ENCODE peak calls at places on chromosomes 6 and 20, in eight cellular contexts. R, E, G, S, Y, L, O and W are unnamed samples.

GRCh38 chr20:3995067-3995748 is 20.1 kb downstream of the RNF24 start:
- DNase-seq in R (no peak), E (peak; percentile 68), G (no peak), S (no peak), Y (no peak), L (peak; percentile 40), O (no peak), W (no peak)

GRCh38 chr6:158758464-158758863 is 60.7 kb downstream of the EZR start:
- DNase-seq in R (no peak), E (no peak), G (no peak), S (no peak), Y (no peak), L (peak; percentile 33), O (no peak), W (no peak)

GRCh38 chr20:49161428-49162152 is 26.5 kb downstream of the STAU1 start:
- DNase-seq in R (no peak), E (no peak), G (no peak), S (no peak), Y (no peak), L (no peak), O (no peak), W (no peak)

GRCh38 chr20:40568200-40568599 is 120.8 kb downstream of the MAFB start:
- DNase-seq in R (no peak), E (peak; percentile 11), G (no peak), S (no peak), Y (no peak), L (no peak), O (no peak), W (no peak)

GRCh38 chr6:52640170-52640569 is 30.7 kb upstream of the TMEM14A start:
- DNase-seq in R (no peak), E (no peak), G (no peak), S (no peak), Y (no peak), L (peak; percentile 80), O (no peak), W (no peak)

GRCh38 chr6:144216668-144217218 is 66.4 kb downstream of the STX11 start:
- DNase-seq in R (no peak), E (no peak), G (no peak), S (no peak), Y (no peak), L (no peak), O (no peak), W (no peak)

GRCh38 chr6:96823743-96824142 is 13.5 kb downstream of the GPR63 start:
- DNase-seq in R (no peak), E (peak; percentile 40), G (no peak), S (no peak), Y (no peak), L (no peak), O (no peak), W (no peak)

GRCh38 chr6:68572525-68572924 is 62.6 kb upstream of the ADGRB3 start:
- DNase-seq in R (peak; percentile 28), E (peak; percentile 28), G (no peak), S (no peak), Y (peak; percentile 47), L (peak; percentile 16), O (no peak), W (no peak)

GRCh38 chr6:138428943-138429616 is 25.1 kb downstream of the HEBP2 start:
- DNase-seq in R (peak; percentile 58), E (peak; percentile 63), G (peak; percentile 21), S (no peak), Y (peak; percentile 54), L (peak; percentile 78), O (no peak), W (no peak)

GRCh38 chr20:38870733-38871559 is 55.3 kb upstream of the FAM83D start:
- DNase-seq in R (no peak), E (no peak), G (peak; percentile 52), S (peak; percentile 91), Y (peak; percentile 58), L (no peak), O (no peak), W (peak; percentile 84)

GRCh38 chr6:87684895-87685654 is 17.0 kb downstream of the AKIRIN2 start:
- DNase-seq in R (no peak), E (no peak), G (no peak), S (no peak), Y (no peak), L (no peak), O (no peak), W (no peak)

GRCh38 chr6:158043586-158044524 is 62.2 kb downstream of the SYNJ2 start:
- DNase-seq in R (no peak), E (no peak), G (no peak), S (no peak), Y (no peak), L (no peak), O (no peak), W (peak; percentile 51)

GRCh38 chr20:13458860-13459451 is 179.8 kb downstream of the TASP1 start:
- DNase-seq in R (no peak), E (peak; percentile 55), G (peak; percentile 13), S (no peak), Y (peak; percentile 59), L (peak; percentile 66), O (no peak), W (peak; percentile 51)

GRCh38 chr6:130927305-130927704 is 100.1 kb downstream of the SMLR1 start:
- DNase-seq in R (peak; percentile 8), E (no peak), G (peak; percentile 54), S (no peak), Y (no peak), L (no peak), O (no peak), W (peak; percentile 15)

GRCh38 chr6:64717281-64717680 is 989.7 kb downstream of the EYS start:
- DNase-seq in R (no peak), E (no peak), G (no peak), S (no peak), Y (no peak), L (no peak), O (no peak), W (no peak)

GRCh38 chr20:11159728-11160127 is 485.9 kb upstream of the JAG1 start:
- DNase-seq in R (peak; percentile 34), E (peak; percentile 91), G (no peak), S (peak; percentile 31), Y (no peak), L (peak; percentile 31), O (no peak), W (peak; percentile 26)

GRCh38 chr6:72367439-72367838 is 254.4 kb upstream of the KCNQ5 start:
- DNase-seq in R (no peak), E (no peak), G (no peak), S (no peak), Y (no peak), L (no peak), O (no peak), W (no peak)

GRCh38 chr6:11236351-11236750 is 3.9 kb upstream of the NEDD9 start:
- DNase-seq in R (no peak), E (peak; percentile 49), G (no peak), S (no peak), Y (no peak), L (no peak), O (no peak), W (no peak)

GRCh38 chr20:61589055-61589385 is 337.0 kb downstream of the CDH4 start:
- DNase-seq in R (no peak), E (peak; percentile 80), G (no peak), S (no peak), Y (peak; percentile 26), L (peak; percentile 62), O (no peak), W (no peak)

GRCh38 chr6:28839443-28840120 is 84.2 kb downstream of the TRIM27 start:
- DNase-seq in R (no peak), E (no peak), G (no peak), S (no peak), Y (no peak), L (no peak), O (no peak), W (no peak)

GRCh38 chr20:57469418-57470211 is 55.3 kb downstream of the CTCFL start:
- DNase-seq in R (no peak), E (no peak), G (no peak), S (no peak), Y (no peak), L (no peak), O (no peak), W (no peak)

GRCh38 chr20:36467076-36467999 is 74.0 kb upstream of the MYL9 start:
- DNase-seq in R (peak; percentile 37), E (no peak), G (no peak), S (peak; percentile 69), Y (peak; percentile 65), L (no peak), O (no peak), W (peak; percentile 90)

GRCh38 chr20:63628246-63628975 is 1.5 kb upstream of the GMEB2 start:
- DNase-seq in R (peak; percentile 7), E (peak; percentile 68), G (peak; percentile 75), S (peak; percentile 73), Y (peak; percentile 92), L (peak; percentile 83), O (no peak), W (peak; percentile 80)

GRCh38 chr6:80976336-80976735 is 776.1 kb downstream of the TENT5A start:
- DNase-seq in R (no peak), E (no peak), G (no peak), S (no peak), Y (no peak), L (no peak), O (no peak), W (no peak)

GRCh38 chr6:159594750-159595117 is 98.3 kb downstream of the SOD2 start:
- DNase-seq in R (no peak), E (peak; percentile 67), G (peak; percentile 69), S (no peak), Y (peak; percentile 10), L (peak; percentile 67), O (no peak), W (no peak)

GRCh38 chr6:148082044-148082443 is 260.6 kb upstream of the SASH1 start:
- DNase-seq in R (no peak), E (no peak), G (no peak), S (no peak), Y (no peak), L (no peak), O (no peak), W (no peak)

GRCh38 chr20:63011798-63012197 is 5.0 kb upstream of the BHLHE23 start:
- DNase-seq in R (no peak), E (peak; percentile 35), G (no peak), S (no peak), Y (no peak), L (no peak), O (no peak), W (no peak)

GRCh38 chr6:48472121-48472520 is 361.1 kb upstream of the PTCHD4 start:
- DNase-seq in R (no peak), E (peak; percentile 33), G (no peak), S (no peak), Y (no peak), L (peak; percentile 78), O (no peak), W (no peak)

GRCh38 chr6:65997539-65997938 is 290.5 kb upstream of the EYS start:
- DNase-seq in R (no peak), E (no peak), G (no peak), S (no peak), Y (no peak), L (no peak), O (no peak), W (no peak)

GRCh38 chr20:42959996-42960395 is 229.7 kb downstream of the PTPRT start:
- DNase-seq in R (no peak), E (no peak), G (no peak), S (no peak), Y (no peak), L (no peak), O (no peak), W (no peak)